ENCODE peak calls at places on chromosomes 2 and 18, in five cellular contexts. I is H9, O is PC-3, V is K562, W is SK-N-SH. J is an unnamed sample.

GRCh38 chr2:190947711-190948251 is 66.2 kb downstream of the STAT1 start:
- DNase-seq in O (peak), W (no peak), I (no peak), V (no peak), J (no peak)

GRCh38 chr2:120703330-120703994 is 32.2 kb upstream of the GLI2 start:
- DNase-seq in I (no peak), V (no peak), W (no peak), O (peak), J (no peak)

GRCh38 chr2:144405313-144405710 is 114.6 kb downstream of the ZEB2 start:
- DNase-seq in V (no peak), I (no peak), W (no peak), O (no peak), J (no peak)

GRCh38 chr2:42047488-42048317 is at the start of gene PKDCC:
- DNase-seq in O (peak), V (peak), W (peak), I (peak), J (peak)

GRCh38 chr2:74821177-74822124 is 12.5 kb upstream of the HK2 start:
- DNase-seq in O (peak), I (no peak), W (no peak), V (no peak), J (no peak)

GRCh38 chr2:163690896-163691295 is 44.9 kb downstream of the FIGN start:
- DNase-seq in I (no peak), O (no peak), W (no peak), V (no peak), J (no peak)

GRCh38 chr18:54794819-54795218 is 33.5 kb upstream of the RAB27B start:
- DNase-seq in V (no peak), O (no peak), I (no peak), W (no peak), J (no peak)

GRCh38 chr18:23151414-23152099 is 16.3 kb downstream of the CABLES1 start:
- DNase-seq in I (no peak), V (peak), W (no peak), O (no peak), J (peak)

GRCh38 chr18:5295231-5295920 is at the start of gene ZBTB14:
- DNase-seq in I (peak), W (peak), O (peak), V (peak), J (peak)

GRCh38 chr18:36819621-36820020 is 9.2 kb downstream of the TPGS2 start:
- DNase-seq in W (no peak), I (no peak), O (no peak), V (no peak), J (no peak)

GRCh38 chr2:38076710-38077430 is 919 bp upstream of the CYP1B1 start:
- DNase-seq in V (no peak), O (peak), I (peak), W (peak), J (peak)
- H3K9ac ChIP-seq in V (peak), O (peak), I (no peak), W (peak), J (peak)

DNA sequence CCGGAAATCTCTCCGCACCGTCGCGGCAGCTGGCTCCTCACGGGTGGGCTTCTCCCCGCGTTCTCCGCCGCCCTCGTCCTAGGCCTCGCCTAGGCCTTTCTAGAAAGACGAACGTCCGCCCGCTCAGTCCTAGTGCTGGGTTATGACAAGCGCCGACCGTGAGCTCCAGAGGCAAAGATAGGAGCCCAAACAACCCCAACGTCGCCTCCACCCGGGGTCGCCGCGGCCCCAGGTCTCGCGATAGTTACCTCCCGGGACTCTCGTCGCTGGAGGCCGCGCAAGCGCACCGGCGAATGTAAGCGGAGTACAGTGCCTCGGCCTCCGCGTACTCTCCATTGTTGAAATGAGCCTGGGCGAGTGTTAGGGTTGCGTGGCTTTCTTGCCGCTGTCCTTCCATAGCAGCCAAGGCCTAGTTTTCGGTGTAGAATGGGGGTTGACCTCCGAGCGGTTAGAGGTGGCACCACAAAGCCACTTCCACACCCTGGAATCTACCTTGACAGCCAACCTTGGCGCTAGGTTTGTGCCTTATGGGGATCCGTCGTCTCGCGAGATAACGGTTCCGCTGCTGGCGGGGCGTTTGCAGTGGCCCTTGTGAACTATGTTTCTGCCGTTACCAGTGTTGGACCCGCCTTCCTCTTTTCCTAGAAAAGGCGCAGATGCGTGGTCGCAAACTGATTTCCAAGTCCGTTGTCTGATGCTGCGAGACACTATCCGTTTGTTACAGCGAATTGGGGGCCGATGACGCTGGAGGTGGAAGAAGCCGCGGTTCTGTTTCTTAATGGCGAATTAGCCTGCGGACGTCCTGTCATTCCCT is at the start of gene TTC32:
- DNase-seq in O (peak), V (peak), I (peak), W (peak), J (peak)
- TF ChIP-seq CTCF in O (no peak), V (peak), I (no peak), W (no peak), J (no peak)

GRCh38 chr2:16683576-16683975 is 17.9 kb upstream of the CYRIA start:
- DNase-seq in I (no peak), W (no peak), O (no peak), V (no peak), J (no peak)
- H3K9ac ChIP-seq in I (no peak), W (no peak), O (no peak), V (no peak), J (no peak)

DNA sequence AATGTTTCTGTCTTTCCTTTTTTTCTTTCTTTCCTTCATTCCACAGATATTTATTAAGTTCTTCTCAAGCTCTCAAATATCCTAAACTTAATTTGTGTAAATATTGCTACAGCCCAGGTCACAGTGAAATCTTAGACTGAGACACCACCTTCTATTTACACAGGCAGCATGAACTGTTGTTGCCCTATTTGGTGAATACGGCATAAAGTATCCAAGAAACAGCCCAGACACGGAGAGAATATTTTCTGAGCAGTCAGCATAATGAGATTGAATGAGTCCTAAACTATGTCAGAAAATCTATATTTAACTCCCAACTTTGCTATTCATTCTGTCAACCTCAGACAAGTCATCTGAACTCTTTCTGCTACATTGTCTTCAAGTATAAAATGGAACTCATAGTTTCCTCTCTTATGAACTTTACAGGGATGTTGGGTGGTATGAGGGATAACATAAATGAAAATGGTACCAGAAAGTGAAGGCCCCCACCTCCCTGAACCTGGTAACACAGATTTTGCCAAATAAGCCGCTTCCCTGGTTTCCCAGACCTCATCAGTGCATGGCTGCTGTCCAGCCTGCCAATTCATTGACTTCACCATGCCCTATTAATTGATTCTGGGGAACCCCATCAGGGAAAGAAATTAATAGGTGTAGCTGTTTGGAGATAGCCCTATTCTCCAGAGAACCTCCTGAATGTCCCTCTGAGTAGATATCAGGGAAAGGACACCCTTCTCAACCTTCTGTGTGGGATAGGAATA is 235.9 kb downstream of the SETBP1 start:
- DNase-seq in W (no peak), V (no peak), O (peak), I (no peak), J (no peak)
- TF ChIP-seq CTCF in W (no peak), V (no peak), O (no peak), I (no peak), J (no peak)

GRCh38 chr2:69556008-69556407 is 87.5 kb downstream of the AAK1 start:
- DNase-seq in O (no peak), V (no peak), I (no peak), W (no peak), J (no peak)

GRCh38 chr2:69559696-69560482 is 83.7 kb downstream of the AAK1 start:
- DNase-seq in O (peak), V (peak), I (peak), W (peak), J (peak)

GRCh38 chr2:69554981-69555380 is 88.6 kb downstream of the AAK1 start:
- DNase-seq in I (no peak), O (no peak), W (no peak), V (no peak), J (no peak)

GRCh38 chr2:69549421-69549820 is 94.1 kb downstream of the AAK1 start:
- DNase-seq in W (no peak), O (peak), I (no peak), V (no peak), J (no peak)

GRCh38 chr2:69554568-69554967 is 89.0 kb downstream of the AAK1 start:
- DNase-seq in W (no peak), I (no peak), O (no peak), V (no peak), J (no peak)
- H3K9ac ChIP-seq in W (no peak), I (no peak), O (no peak), V (no peak), J (no peak)

DNA sequence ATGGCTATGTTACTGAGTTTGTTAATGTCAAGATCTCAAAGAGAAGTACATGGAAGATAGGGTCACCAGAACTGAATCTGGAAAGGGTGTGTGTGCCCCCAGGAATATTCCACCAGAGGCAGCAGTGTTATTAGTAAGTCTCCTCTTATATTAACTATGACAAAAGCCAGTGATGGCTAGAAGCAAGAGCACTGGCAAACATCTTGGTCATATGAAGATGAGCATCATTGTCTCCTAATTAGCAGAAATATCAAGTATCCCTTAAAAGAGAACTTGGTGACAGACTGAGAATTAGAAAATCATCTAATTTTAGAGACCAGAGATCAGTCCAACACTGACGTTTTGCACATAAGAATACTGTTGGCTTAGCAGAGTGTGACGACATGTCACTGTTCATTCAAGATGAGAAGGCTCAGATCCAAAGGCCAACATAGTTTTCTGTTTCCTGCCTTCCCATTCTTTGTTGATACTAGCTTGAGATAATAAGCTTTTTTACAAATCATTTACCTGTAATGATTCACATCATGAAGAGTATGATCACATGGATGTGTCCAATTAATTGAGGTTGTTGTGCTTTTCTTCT is 44.3 kb downstream of the MAPRE2 start:
- DNase-seq in V (no peak), W (peak), O (no peak), I (no peak), J (no peak)
- TF ChIP-seq CTCF in V (no peak), W (no peak), O (no peak), I (no peak), J (no peak)

GRCh38 chr2:231917280-231918088 is 8.7 kb downstream of the NPPC start:
- DNase-seq in I (peak), O (no peak), V (peak), W (no peak), J (peak)
- H3K9ac ChIP-seq in I (no peak), O (no peak), V (no peak), W (no peak), J (no peak)

DNA sequence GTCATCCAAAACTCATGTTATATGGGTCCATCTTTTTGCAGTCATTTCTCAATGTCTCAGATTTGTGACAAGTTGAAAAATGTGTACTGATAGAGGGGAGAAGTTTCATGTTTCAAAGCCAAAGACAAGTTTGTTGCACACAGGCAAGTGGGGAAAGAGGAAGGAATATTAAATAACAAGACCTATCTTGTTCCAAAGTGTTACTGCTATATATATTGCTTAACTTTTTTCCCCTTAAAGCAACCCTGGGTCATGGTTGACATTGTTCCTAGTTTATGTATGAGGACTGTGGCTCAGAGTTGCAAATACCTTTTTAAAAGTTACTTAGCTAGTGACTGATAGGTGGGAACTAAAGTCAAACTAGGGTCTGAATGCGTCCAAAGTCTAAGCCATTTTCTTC is 1.7 kb downstream of the ITGA4 start:
- DNase-seq in W (no peak), V (no peak), I (no peak), O (no peak), J (no peak)
- TF ChIP-seq CTCF in W (no peak), V (no peak), I (no peak), O (no peak), J (no peak)

GRCh38 chr2:221337957-221338685 is 234.0 kb downstream of the EPHA4 start:
- DNase-seq in O (no peak), I (no peak), V (no peak), W (no peak), J (no peak)
- H3K9ac ChIP-seq in O (no peak), I (no peak), V (no peak), W (no peak), J (no peak)

DNA sequence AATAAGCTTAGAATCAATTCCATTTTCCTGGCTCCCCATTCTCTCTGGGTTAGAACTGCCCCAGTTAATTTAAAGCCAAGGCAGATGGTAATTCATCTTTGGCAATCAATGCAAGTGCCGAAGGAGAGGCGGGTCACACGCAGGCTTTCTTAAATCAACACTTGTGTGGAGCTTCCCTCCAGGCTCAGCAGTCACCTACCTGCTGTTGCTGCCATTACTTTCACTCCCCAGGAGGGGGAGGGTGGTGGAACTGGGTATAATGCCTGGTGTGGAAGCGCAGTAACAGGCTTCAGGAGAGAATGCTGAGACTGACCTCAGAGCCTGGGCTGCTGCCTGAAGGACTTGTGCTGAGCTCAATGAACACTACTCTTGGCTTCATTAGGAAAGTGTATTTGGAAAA is 19.2 kb downstream of the TTR start:
- DNase-seq in I (peak), V (peak), O (peak), W (peak), J (peak)
- TF ChIP-seq CTCF in I (peak), V (peak), O (no peak), W (no peak), J (peak)

J was measured in endodermal cell.